ENCODE peak calls at places on chromosomes 4 and X, in six cellular contexts. A, K, R, T, Q and S are unnamed samples.

GRCh38 chrX:106378616-106379015 is 210.5 kb downstream of the PWWP3B start:
- DNase-seq in R (no peak), K (no peak), T (no peak), A (no peak), Q (no peak), S (no peak)

GRCh38 chr4:8439914-8440490 is 521 bp downstream of the ACOX3 start:
- DNase-seq in Q (no peak), R (no peak), A (no peak), K (no peak), T (peak; percentile 63), S (no peak)

GRCh38 chrX:148380614-148381561 is 119.5 kb upstream of the AFF2 start:
- DNase-seq in T (peak; percentile 21), R (no peak), K (no peak), A (no peak), Q (no peak), S (peak; percentile 37)

GRCh38 chrX:151713859-151714258 is 2.0 kb upstream of the FATE1 start:
- DNase-seq in K (no peak), R (peak; percentile 13), Q (peak; percentile 20), A (no peak), T (no peak), S (no peak)

GRCh38 chr4:7557447-7557846 is 122.7 kb upstream of the PSAPL1 start:
- DNase-seq in R (peak; percentile 79), K (no peak), Q (no peak), T (peak; percentile 77), A (no peak), S (peak; percentile 12)

GRCh38 chr4:27084685-27085356 is 224.2 kb downstream of the STIM2 start:
- DNase-seq in T (no peak), K (peak; percentile 83), A (peak; percentile 43), R (peak; percentile 9), Q (peak; percentile 65), S (peak; percentile 9)

GRCh38 chrX:45372151-45372550 is 171.5 kb upstream of the DIPK2B start:
- DNase-seq in R (no peak), Q (no peak), K (no peak), T (no peak), A (no peak), S (no peak)

GRCh38 chr4:7426525-7427171 is 8.1 kb downstream of the PSAPL1 start:
- DNase-seq in T (no peak), K (peak; percentile 81), R (no peak), A (peak; percentile 23), Q (no peak), S (no peak)

GRCh38 chr4:143728171-143728570 is 27.7 kb upstream of the FREM3 start:
- DNase-seq in T (peak; percentile 56), Q (no peak), A (no peak), R (peak; percentile 85), K (no peak), S (no peak)

GRCh38 chrX:12065251-12065650 is 73.0 kb upstream of the FRMPD4 start:
- DNase-seq in Q (peak; percentile 66), A (no peak), R (peak; percentile 24), T (peak; percentile 11), K (no peak), S (no peak)

GRCh38 chr4:11729548-11729947 is 300.9 kb upstream of the HS3ST1 start:
- DNase-seq in R (no peak), K (no peak), A (no peak), Q (no peak), T (no peak), S (no peak)

GRCh38 chr4:122762520-122762919 is 30.0 kb downstream of the BBS12 start:
- DNase-seq in K (no peak), Q (no peak), R (no peak), T (no peak), A (no peak), S (no peak)

GRCh38 chrX:71475906-71476305 is 57.0 kb upstream of the OGT start:
- DNase-seq in R (no peak), K (no peak), T (peak; percentile 12), Q (no peak), A (no peak), S (no peak)

GRCh38 chr4:158810487-158811215 is 41.8 kb downstream of the FNIP2 start:
- DNase-seq in T (peak; percentile 99), R (peak; percentile 98), K (peak; percentile 92), A (peak; percentile 50), Q (no peak), S (peak; percentile 99)

GRCh38 chrX:153763989-153764755 is at the start of gene PLXNB3:
- DNase-seq in K (peak; percentile 93), R (peak; percentile 43), T (peak; percentile 72), Q (peak; percentile 70), A (peak; percentile 81), S (peak; percentile 30)
- H3K4me3 ChIP-seq in K (no peak within 1 kb of the TSS), R (peak within 1 kb of the TSS; percentile 40), T (peak within 1 kb of the TSS; percentile 61), Q (no peak within 1 kb of the TSS), A (peak within 1 kb of the TSS; percentile 27), S (peak within 1 kb of the TSS; percentile 50)

GRCh38 chr4:145614235-145614615 is 5.0 kb upstream of the MMAA start:
- DNase-seq in A (no peak), T (peak; percentile 74), Q (no peak), K (no peak), R (no peak), S (no peak)

GRCh38 chr4:145613546-145614234 is 5.5 kb upstream of the MMAA start:
- DNase-seq in R (no peak), K (no peak), A (no peak), T (peak; percentile 14), Q (no peak), S (no peak)

GRCh38 chr4:145605941-145606340 is 13.2 kb upstream of the MMAA start:
- DNase-seq in K (no peak), Q (no peak), R (no peak), A (no peak), T (no peak), S (no peak)

GRCh38 chr4:145609494-145610427 is 9.4 kb upstream of the MMAA start:
- DNase-seq in K (peak; percentile 89), Q (peak; percentile 58), A (peak; percentile 57), T (peak; percentile 72), R (peak; percentile 82), S (no peak)
- TF ChIP-seq CTCF in K (no peak), Q (peak; percentile 80), A (peak; percentile 44), T (peak; percentile 90), R (peak; percentile 78), S (peak; percentile 79)

GRCh38 chrX:19862634-19863236 is 24.7 kb downstream of the SH3KBP1 start:
- DNase-seq in R (no peak), A (no peak), Q (no peak), T (no peak), K (peak; percentile 54), S (no peak)
- H3K4me3 ChIP-seq in R (no peak overlapping the region), A (no peak overlapping the region), Q (no peak overlapping the region), T (no peak overlapping the region), K (no peak overlapping the region), S (no peak overlapping the region)

GRCh38 chr4:95693594-95693993 is 144.8 kb upstream of the UNC5C start:
- DNase-seq in T (no peak), K (no peak), Q (no peak), A (no peak), R (peak; percentile 36), S (no peak)
- TF ChIP-seq CTCF in T (no peak), K (no peak), Q (peak; percentile 28), A (no peak), R (peak; percentile 68), S (peak; percentile 11)

GRCh38 chr4:163331629-163332360 is 601 bp downstream of the NPY1R start:
- DNase-seq in Q (peak; percentile 57), T (peak; percentile 9), K (no peak), A (peak; percentile 40), R (no peak), S (no peak)
- H3K4me3 ChIP-seq in Q (peak overlapping the region; percentile 71), T (peak overlapping the region; percentile 62), K (peak overlapping the region; percentile 42), A (peak overlapping the region; percentile 47), R (peak overlapping the region; percentile 66), S (peak overlapping the region; percentile 61)